ENCODE peak calls at places on chromosomes 1 and 21, in eight cellular contexts. D is MG63, T is transverse colon, F is adipocyte, Z is HepG2, K is HAP-1, G is mammary epithelial cell, Y is GM12878. O is an unnamed sample.

GRCh38 chr1:115877511-115877910 is 36.6 kb upstream of the NHLH2 start:
- DNase-seq in G (peak; percentile 89), Z (no peak), K (peak; percentile 62), T (no peak), Y (no peak), D (peak; percentile 51), F (no peak), O (no peak)

GRCh38 chr21:31257265-31257664 is 86.8 kb downstream of the TIAM1 start:
- DNase-seq in F (no peak), K (no peak), Z (no peak), G (no peak), D (no peak), Y (no peak), T (no peak), O (no peak)

GRCh38 chr1:93964096-93964776 is 55.0 kb upstream of the GCLM start:
- DNase-seq in Y (no peak), G (no peak), Z (no peak), D (no peak), K (no peak), F (no peak), T (no peak), O (no peak)

GRCh38 chr1:172270605-172271004 is 149.9 kb upstream of the C1orf105 start:
- DNase-seq in D (no peak), K (no peak), Z (no peak), F (peak; percentile 76), T (no peak), Y (no peak), G (no peak), O (no peak)

GRCh38 chr1:6783956-6784559 is 1.2 kb upstream of the CAMTA1 start:
- DNase-seq in K (no peak), Y (no peak), F (no peak), Z (no peak), G (no peak), T (no peak), D (no peak), O (no peak)

GRCh38 chr1:83626603-83627002 is 372.3 kb downstream of the TTLL7 start:
- DNase-seq in D (no peak), G (no peak), F (no peak), K (no peak), T (no peak), Y (peak; percentile 12), Z (no peak), O (peak; percentile 1)

GRCh38 chr1:26452459-26453183 is 19.6 kb upstream of the HMGN2 start:
- DNase-seq in K (no peak), T (no peak), Z (no peak), F (no peak), Y (no peak), D (no peak), G (no peak), O (no peak)

GRCh38 chr1:12249181-12249580 is 19.4 kb downstream of the VPS13D start:
- DNase-seq in D (no peak), Y (no peak), T (no peak), G (no peak), F (peak; percentile 27), Z (no peak), K (peak; percentile 53), O (no peak)

GRCh38 chr1:116945421-116945820 is 35.7 kb downstream of the PTGFRN start:
- DNase-seq in F (no peak), D (no peak), K (no peak), T (no peak), G (no peak), Y (no peak), Z (no peak), O (no peak)

GRCh38 chr1:247294282-247294681 is 37.4 kb downstream of the ZNF496 start:
- DNase-seq in D (no peak), T (no peak), F (peak; percentile 51), G (peak; percentile 65), Y (no peak), Z (no peak), K (no peak), O (no peak)

GRCh38 chr1:109639841-109640184 is 16.1 kb upstream of the GSTM4 start:
- DNase-seq in G (no peak), Z (no peak), Y (no peak), D (no peak), K (no peak), T (peak; percentile 7), F (no peak), O (no peak)

GRCh38 chr21:44618504-44618903 is 6.6 kb downstream of the KRTAP10-8 start:
- DNase-seq in Y (no peak), Z (peak; percentile 16), F (peak; percentile 21), D (no peak), K (no peak), G (no peak), T (peak; percentile 22), O (no peak)

GRCh38 chr21:34996304-34997081 is 52.6 kb downstream of the RUNX1 start:
- DNase-seq in Y (no peak), Z (no peak), K (no peak), G (peak; percentile 42), F (peak; percentile 89), T (no peak), D (no peak), O (no peak)

GRCh38 chr1:57423135-57424131 is at the start of gene DAB1:
- DNase-seq in G (peak; percentile 26), F (peak; percentile 28), Y (no peak), K (no peak), Z (no peak), T (no peak), D (peak; percentile 8), O (peak; percentile 7)

GRCh38 chr1:98398649-98399048 is 262.9 kb upstream of the SNX7 start:
- DNase-seq in D (no peak), K (no peak), F (peak; percentile 44), G (no peak), Z (no peak), Y (no peak), T (no peak), O (no peak)

GRCh38 chr1:41322835-41323234 is 38.4 kb upstream of the FOXO6 start:
- DNase-seq in F (peak; percentile 31), D (peak; percentile 62), Y (no peak), Z (peak; percentile 46), K (peak; percentile 56), T (peak; percentile 56), G (peak; percentile 45), O (no peak)

DNA sequence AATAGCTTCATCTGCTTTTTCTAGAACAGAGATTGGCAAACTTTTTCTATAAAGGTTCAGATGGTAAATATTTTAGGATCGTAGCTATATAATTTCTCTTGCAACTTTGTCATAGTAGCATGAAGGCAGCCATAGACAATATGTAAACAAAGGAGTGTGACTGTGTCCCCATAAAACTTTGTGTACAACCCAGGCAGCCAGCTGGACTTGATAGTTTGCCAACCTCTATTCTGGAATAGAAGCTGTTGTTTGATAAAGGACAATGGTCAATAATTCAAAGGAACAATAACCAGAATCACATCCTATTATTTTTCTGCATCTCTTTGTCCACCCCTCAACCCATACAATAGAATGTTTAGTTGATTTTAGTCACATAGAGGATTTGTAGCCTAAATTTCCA is 286.7 kb downstream of the LMX1A start:
- DNase-seq in Z (no peak), K (no peak), D (no peak), F (no peak), T (peak; percentile 36), G (no peak), Y (no peak), O (no peak)
- H3K4me3 ChIP-seq in Z (no peak overlapping the region), K (no peak overlapping the region), D (no peak overlapping the region), F (no peak overlapping the region), T (no peak overlapping the region), G (no peak overlapping the region), Y (no peak overlapping the region), O (no peak overlapping the region)

GRCh38 chr1:214380986-214381695 is 100.2 kb downstream of the SMYD2 start:
- DNase-seq in F (peak; percentile 7), D (no peak), T (no peak), Y (no peak), K (no peak), Z (no peak), G (no peak), O (no peak)

GRCh38 chr1:214380418-214380817 is 99.5 kb downstream of the SMYD2 start:
- DNase-seq in Y (no peak), F (no peak), K (peak; percentile 43), T (no peak), D (no peak), G (no peak), Z (no peak), O (no peak)

GRCh38 chr1:214378492-214378891 is 97.5 kb downstream of the SMYD2 start:
- DNase-seq in T (no peak), K (no peak), F (no peak), G (no peak), Z (no peak), D (no peak), Y (no peak), O (no peak)

GRCh38 chr1:214377886-214378285 is 96.9 kb downstream of the SMYD2 start:
- DNase-seq in Z (no peak), D (no peak), F (peak; percentile 81), K (peak; percentile 44), T (no peak), G (peak; percentile 26), Y (no peak), O (no peak)

DNA sequence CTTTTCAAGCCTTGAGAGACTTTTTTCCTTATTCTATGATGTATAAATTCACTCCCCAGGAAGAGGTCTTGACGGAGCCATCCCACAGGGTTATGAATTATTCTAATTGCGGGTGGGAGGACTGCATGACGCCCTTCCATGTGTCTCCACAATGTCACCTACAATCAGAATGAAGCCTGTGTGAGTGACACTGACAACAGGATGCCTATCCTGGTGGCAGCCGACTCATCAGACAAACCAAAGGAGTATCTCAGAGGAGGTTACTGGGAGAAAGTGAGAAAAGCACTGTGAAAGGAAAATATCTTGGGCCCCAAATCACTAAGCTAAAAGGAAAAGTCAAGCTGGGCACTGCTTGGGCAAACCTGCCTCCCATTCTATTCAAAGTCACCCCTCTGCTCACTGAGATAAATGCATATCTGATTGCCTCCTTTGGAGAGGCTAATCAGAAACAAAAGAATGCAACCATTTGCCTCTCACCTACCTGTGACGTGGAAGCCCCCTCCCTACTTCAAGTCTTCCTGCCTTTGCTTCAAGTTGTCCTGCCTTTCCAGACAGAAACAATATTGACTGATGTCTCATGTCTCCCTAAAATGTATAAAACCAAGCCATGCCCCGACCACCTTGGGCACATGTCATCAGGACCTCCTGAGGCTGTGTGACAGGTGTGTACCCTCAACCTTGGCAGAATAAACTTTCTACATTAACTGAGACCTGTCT is 98.5 kb downstream of the SMYD2 start:
- DNase-seq in T (no peak), D (no peak), F (no peak), K (no peak), G (no peak), Z (no peak), Y (no peak), O (no peak)
- H3K36me3 ChIP-seq in T (no peaks in the 10 kb centered on the region), D (peaks cover 88% of the 10 kb centered on the region), F (peaks cover 68% of the 10 kb centered on the region), K (peaks cover 4% of the 10 kb centered on the region), G (peaks cover 33% of the 10 kb centered on the region), Z (peaks cover 12% of the 10 kb centered on the region), Y (no peaks in the 10 kb centered on the region), O (no peaks in the 10 kb centered on the region)

DNA sequence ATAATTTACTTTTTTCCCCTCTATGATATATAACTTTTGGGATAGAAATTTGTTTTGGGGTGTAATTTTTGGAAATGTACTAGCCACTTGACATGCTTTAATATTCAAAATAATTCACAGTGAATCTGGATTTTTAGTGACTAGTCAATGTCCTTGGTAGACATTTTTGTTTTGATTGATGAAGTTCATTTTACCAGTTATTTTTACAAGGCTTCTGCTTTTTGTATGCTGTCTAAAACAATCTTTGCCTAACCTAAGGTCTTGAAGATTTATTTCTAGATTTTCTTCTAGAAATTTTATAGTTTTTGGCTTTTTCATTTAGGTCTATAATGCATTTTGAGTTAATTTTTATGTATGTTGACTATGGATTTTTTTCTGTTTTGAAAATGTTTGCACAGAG is 30.9 kb downstream of the DISP1 start:
- DNase-seq in K (no peak), Y (no peak), Z (no peak), F (no peak), G (no peak), T (no peak), D (no peak), O (no peak)
- H3K27me3 ChIP-seq in K (no peaks in the 10 kb centered on the region), Y (no peaks in the 10 kb centered on the region), Z (no peaks in the 10 kb centered on the region), F (no peaks in the 10 kb centered on the region), G (no peaks in the 10 kb centered on the region), T (no peaks in the 10 kb centered on the region), D (no peaks in the 10 kb centered on the region), O (no peaks in the 10 kb centered on the region)

GRCh38 chr1:156406229-156406628 is 37.2 kb downstream of the RHBG start:
- DNase-seq in Z (no peak), K (no peak), T (no peak), G (no peak), Y (no peak), F (no peak), D (no peak), O (no peak)
- H3K4me3 ChIP-seq in Z (no peak overlapping the region), K (no peak overlapping the region), T (no peak overlapping the region), G (no peak overlapping the region), Y (no peak overlapping the region), F (no peak overlapping the region), D (no peak overlapping the region), O (no peak overlapping the region)

O was measured in GM06990.